ENCODE peak calls at places on chromosomes 4 and X, in seven cellular contexts. W, R, L, K, C, H and A are unnamed samples.

GRCh38 chr4:106569151-106570029 is 200.8 kb upstream of the GIMD1 start:
- DNase-seq in W (no peak), R (no peak), L (peak), K (no peak), C (no peak), H (no peak), A (no peak)

GRCh38 chr4:38857354-38858096 is 908 bp upstream of the TLR6 start:
- DNase-seq in W (peak), R (peak), L (peak), K (peak), C (peak), H (peak), A (no peak)

GRCh38 chr4:7805533-7806079 is 134.1 kb downstream of the AFAP1 start:
- DNase-seq in W (no peak), R (no peak), L (no peak), K (peak), C (peak), H (no peak), A (no peak)

GRCh38 chr4:626201-627091 is 1.1 kb downstream of the PDE6B start:
- DNase-seq in W (no peak), R (no peak), L (no peak), K (no peak), C (peak), H (no peak), A (no peak)

GRCh38 chr4:8329859-8330761 is 60.6 kb downstream of the HTRA3 start:
- DNase-seq in W (peak), R (peak), L (no peak), K (no peak), C (peak), H (no peak), A (no peak)

GRCh38 chrX:41332408-41332987 is 1.5 kb upstream of the DDX3X start:
- DNase-seq in W (no peak), R (peak), L (peak), K (no peak), C (no peak), H (peak), A (no peak)

GRCh38 chr4:65007841-65008439 is 598.7 kb upstream of the TECRL start:
- DNase-seq in W (no peak), R (no peak), L (peak), K (peak), C (peak), H (no peak), A (no peak)

GRCh38 chr4:84492290-84492689 is 6.8 kb downstream of the NKX6-1 start:
- DNase-seq in W (no peak), R (no peak), L (no peak), K (no peak), C (peak), H (no peak), A (no peak)

GRCh38 chrX:148588649-148589310 is 88.4 kb downstream of the AFF2 start:
- DNase-seq in W (no peak), R (no peak), L (no peak), K (no peak), C (peak), H (no peak), A (no peak)

GRCh38 chrX:22950278-22951266 is 49.2 kb upstream of the DDX53 start:
- DNase-seq in W (no peak), R (no peak), L (no peak), K (peak), C (no peak), H (no peak), A (no peak)

GRCh38 chrX:23888887-23889501 is 18.7 kb downstream of the APOO start:
- DNase-seq in W (no peak), R (no peak), L (no peak), K (no peak), C (no peak), H (no peak), A (no peak)

GRCh38 chrX:39845289-39845688 is 252.5 kb downstream of the BCOR start:
- DNase-seq in W (no peak), R (no peak), L (no peak), K (no peak), C (no peak), H (no peak), A (no peak)

GRCh38 chr4:66489370-66489769 is 819.1 kb upstream of the EPHA5 start:
- DNase-seq in W (no peak), R (no peak), L (no peak), K (no peak), C (no peak), H (no peak), A (no peak)

GRCh38 chr4:181258569-181258968 is 984.6 kb upstream of the TENM3 start:
- DNase-seq in W (no peak), R (no peak), L (no peak), K (no peak), C (peak), H (no peak), A (no peak)

GRCh38 chr4:110454456-110454855 is 21.5 kb upstream of the ENPEP start:
- DNase-seq in W (no peak), R (no peak), L (no peak), K (no peak), C (no peak), H (no peak), A (no peak)

GRCh38 chrX:154526901-154527675 is 11.1 kb upstream of the FAM3A start:
- DNase-seq in W (peak), R (peak), L (peak), K (peak), C (peak), H (peak), A (peak)

GRCh38 chr4:85952518-85952917 is 407.3 kb downstream of the MAPK10 start:
- DNase-seq in W (no peak), R (no peak), L (no peak), K (peak), C (no peak), H (no peak), A (no peak)

GRCh38 chr4:140755811-140756291 is 334 bp downstream of the TBC1D9 start:
- DNase-seq in W (peak), R (peak), L (peak), K (peak), C (peak), H (peak), A (peak)

GRCh38 chr4:83028976-83029375 is 6.0 kb upstream of the COPS4 start:
- DNase-seq in W (no peak), R (no peak), L (no peak), K (no peak), C (no peak), H (no peak), A (no peak)

GRCh38 chr4:83029688-83030087 is 5.3 kb upstream of the COPS4 start:
- DNase-seq in W (no peak), R (no peak), L (no peak), K (no peak), C (no peak), H (no peak), A (no peak)

GRCh38 chr4:83036991-83037390 is 2.0 kb downstream of the COPS4 start:
- DNase-seq in W (no peak), R (no peak), L (no peak), K (no peak), C (no peak), H (no peak), A (no peak)

GRCh38 chr4:83040269-83040668 is 5.3 kb downstream of the COPS4 start:
- DNase-seq in W (no peak), R (no peak), L (no peak), K (no peak), C (no peak), H (no peak), A (no peak)

GRCh38 chr4:83034630-83035494 is at the start of gene COPS4:
- DNase-seq in W (peak), R (peak), L (peak), K (peak), C (peak), H (peak), A (peak)
- TF ChIP-seq CTCF in W (peak), R (peak), L (no peak), K (peak), C (peak), H (peak), A (peak)

DNA sequence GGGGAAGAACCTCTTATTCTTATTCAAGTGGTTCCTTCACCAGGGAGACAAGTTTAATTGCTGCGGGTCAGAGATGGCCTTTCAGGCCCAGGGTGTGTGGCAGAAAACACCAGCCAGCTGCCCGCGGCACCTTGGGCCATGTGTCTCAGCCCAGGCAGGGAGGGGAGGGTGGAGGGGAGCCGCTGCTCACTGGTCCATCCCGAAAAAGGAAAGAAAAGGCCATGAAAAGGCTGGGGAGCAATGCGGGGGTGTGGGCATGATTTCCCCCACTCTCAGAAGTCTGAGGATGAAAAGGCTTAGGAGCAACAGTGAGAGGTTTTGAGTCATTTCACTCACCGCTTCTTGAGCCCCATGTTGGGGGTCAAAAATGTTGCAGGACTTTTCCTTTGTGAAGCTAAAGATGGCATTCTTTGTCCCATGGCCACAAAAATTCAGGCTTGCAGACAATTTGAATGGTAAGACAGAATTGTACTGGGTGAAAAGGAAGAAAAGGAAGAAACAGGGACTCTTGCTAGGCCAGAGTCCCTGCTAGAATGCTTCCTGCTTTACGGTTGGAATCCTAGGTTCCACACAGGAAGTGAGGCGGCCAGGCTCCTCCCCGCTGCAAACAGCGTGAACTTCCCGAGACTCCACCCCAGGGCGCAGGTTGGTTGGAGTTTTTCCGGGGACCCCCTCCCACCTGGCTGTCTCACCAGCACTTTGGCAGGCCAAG is 17.4 kb upstream of the FAM47E start:
- DNase-seq in W (no peak), R (peak), L (no peak), K (no peak), C (peak), H (no peak), A (no peak)
- H3K4me3 ChIP-seq in W (no peak), R (no peak), L (no peak), K (no peak), C (no peak), H (no peak), A (no peak)

GRCh38 chr4:62548108-62548524 is 1348.0 kb downstream of the ADGRL3 start:
- DNase-seq in W (no peak), R (no peak), L (no peak), K (peak), C (peak), H (no peak), A (peak)
- H3K27ac ChIP-seq in W (no peak), R (no peak), L (no peak), K (no peak), C (no peak), H (peak), A (no peak)

DNA sequence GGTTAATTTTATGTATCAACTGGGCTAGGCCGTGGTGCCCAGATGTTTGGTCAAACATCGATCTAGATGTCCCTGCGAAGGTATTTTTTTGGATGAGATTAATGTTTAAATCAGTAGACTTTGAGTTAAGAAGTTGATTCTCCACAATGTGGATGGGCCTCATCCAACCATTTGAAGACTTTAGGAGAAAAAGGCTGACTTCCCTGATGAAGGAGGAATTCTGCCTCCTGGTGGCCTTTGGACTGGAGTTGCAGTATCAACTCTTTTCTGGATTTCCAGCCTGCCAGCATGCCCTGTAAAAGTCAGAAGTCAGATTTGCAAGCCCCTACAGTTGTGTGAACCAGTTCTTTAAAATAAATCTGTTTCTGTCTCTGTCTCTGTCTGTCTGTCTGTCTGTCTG is 91.4 kb downstream of the STK32B start:
- DNase-seq in W (no peak), R (peak), L (peak), K (peak), C (peak), H (no peak), A (no peak)
- TF ChIP-seq CTCF in W (peak), R (peak), L (peak), K (peak), C (peak), H (no peak), A (no peak)

DNA sequence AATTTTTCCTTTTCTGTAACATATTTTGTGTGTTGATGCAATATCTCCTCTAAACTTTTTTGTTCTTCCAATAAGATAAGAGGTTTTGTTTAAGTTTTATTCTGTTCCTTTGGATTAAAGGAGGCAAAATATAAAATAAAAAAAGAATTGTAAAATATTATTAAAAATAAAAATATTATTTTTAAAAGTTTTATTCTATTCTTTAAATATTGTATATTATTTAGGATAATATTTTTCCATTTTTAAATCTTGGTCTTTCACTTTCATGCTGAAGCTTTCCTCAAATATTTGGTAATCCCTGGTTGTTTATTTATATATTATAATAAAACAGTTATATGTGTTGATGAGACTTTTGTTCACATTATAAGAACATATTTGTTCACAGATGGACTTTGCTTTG is 187.9 kb upstream of the PDE5A start:
- DNase-seq in W (no peak), R (no peak), L (no peak), K (no peak), C (no peak), H (no peak), A (no peak)
- H3K4me3 ChIP-seq in W (no peak), R (no peak), L (no peak), K (no peak), C (no peak), H (no peak), A (no peak)

DNA sequence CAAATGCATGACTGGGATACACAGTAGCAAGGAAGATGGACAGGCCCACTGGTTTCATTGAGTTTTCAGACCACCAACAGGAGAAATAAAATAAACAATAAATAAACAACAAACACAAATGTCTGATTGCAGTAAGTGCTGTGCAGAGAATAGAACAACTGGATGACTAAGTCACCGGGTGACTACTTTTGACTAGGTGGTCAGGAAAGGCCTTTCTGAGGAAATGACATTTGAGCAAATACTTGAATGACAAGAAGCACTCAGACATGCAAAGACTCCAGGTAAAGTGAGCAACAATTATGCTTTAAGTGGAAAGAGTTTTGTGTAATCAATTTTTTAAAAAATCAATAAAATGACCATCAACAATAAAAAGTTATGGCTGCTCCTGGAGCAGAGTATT is 137.7 kb downstream of the BTC start:
- DNase-seq in W (no peak), R (no peak), L (no peak), K (no peak), C (no peak), H (no peak), A (no peak)
- H3K27ac ChIP-seq in W (no peak), R (no peak), L (no peak), K (no peak), C (no peak), H (no peak), A (no peak)

GRCh38 chr4:139606600-139607301 is 50.7 kb upstream of the SETD7 start:
- DNase-seq in W (no peak), R (no peak), L (peak), K (peak), C (no peak), H (no peak), A (no peak)
- TF ChIP-seq CTCF in W (no peak), R (no peak), L (peak), K (no peak), C (peak), H (no peak), A (no peak)

GRCh38 chr4:183721207-183722081 is 62.4 kb downstream of the TRAPPC11 start:
- DNase-seq in W (peak), R (peak), L (peak), K (peak), C (peak), H (peak), A (no peak)
- H3K4me3 ChIP-seq in W (no peak), R (peak), L (peak), K (no peak), C (no peak), H (peak), A (peak)

DNA sequence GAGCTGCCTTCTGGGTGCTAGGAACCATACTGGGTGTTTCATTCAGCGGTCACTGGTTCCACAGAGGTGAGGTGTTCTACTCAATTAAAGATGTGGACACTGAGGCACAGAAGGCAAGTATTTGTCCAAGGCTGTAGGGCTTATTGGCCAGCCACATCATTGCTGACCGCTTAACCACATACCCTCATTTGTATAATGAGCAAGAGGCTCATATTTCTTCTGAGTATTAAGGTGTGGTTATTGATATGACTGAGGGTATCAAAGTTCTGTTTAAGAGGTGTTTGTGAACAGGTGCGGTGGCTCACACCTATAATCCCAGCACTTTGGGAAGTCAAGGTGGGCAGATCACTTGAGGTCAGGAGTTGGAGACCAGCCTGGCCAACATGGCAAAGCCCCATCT is 14.3 kb downstream of the RNF4 start:
- DNase-seq in W (no peak), R (no peak), L (no peak), K (no peak), C (no peak), H (no peak), A (no peak)
- H3K27ac ChIP-seq in W (peak), R (peak), L (no peak), K (no peak), C (no peak), H (peak), A (peak)